ENCODE peak calls at places on chromosomes 13 and 19, in six cellular contexts. W is astrocyte, M is pancreas, G is OCI-LY7, A is esophagus squamous epithelium, T is tibial artery. S is an unnamed sample.

GRCh38 chr19:46602392-46603194 is 1.5 kb downstream of the CALM3 start:
- DNase-seq in M (peak), T (peak), A (no peak), G (no peak), W (no peak), S (peak)

GRCh38 chr19:7895565-7895964 is 7.3 kb downstream of the LRRC8E start:
- DNase-seq in A (no peak), M (peak), G (no peak), W (no peak), T (no peak), S (no peak)

GRCh38 chr13:27662738-27663470 is 41.2 kb downstream of the POLR1D start:
- DNase-seq in W (no peak), M (no peak), T (no peak), A (no peak), G (no peak), S (no peak)

GRCh38 chr13:25455146-25455545 is 83.4 kb downstream of the ATP8A2 start:
- DNase-seq in A (no peak), W (no peak), T (no peak), M (no peak), G (no peak), S (no peak)

GRCh38 chr19:17872251-17873001 is 681 bp downstream of the SLC5A5 start:
- DNase-seq in M (no peak), A (no peak), G (no peak), W (no peak), T (no peak), S (no peak)

GRCh38 chr13:106804996-106805395 is 237.1 kb upstream of the ARGLU1 start:
- DNase-seq in T (no peak), M (no peak), A (no peak), G (no peak), W (no peak), S (no peak)

GRCh38 chr13:107518292-107518691 is 697.0 kb downstream of the LIG4 start:
- DNase-seq in A (no peak), G (no peak), W (peak), M (no peak), T (no peak), S (no peak)

GRCh38 chr13:104625196-104625595 is 1559.0 kb upstream of the SLC10A2 start:
- DNase-seq in M (no peak), G (no peak), A (no peak), W (no peak), T (no peak), S (no peak)

GRCh38 chr19:44111910-44112463 is 1.2 kb upstream of the ZNF225 start:
- DNase-seq in W (peak), G (no peak), T (no peak), M (no peak), A (no peak), S (no peak)

GRCh38 chr13:35699805-35700204 is 223.3 kb upstream of the MAB21L1 start:
- DNase-seq in W (peak), M (no peak), A (no peak), G (no peak), T (no peak), S (no peak)

GRCh38 chr13:21333186-21333585 is 125.9 kb downstream of the ZDHHC20 start:
- DNase-seq in W (peak), M (no peak), T (no peak), A (no peak), G (no peak), S (no peak)

GRCh38 chr13:45446181-45446580 is 18.6 kb upstream of the COG3 start:
- DNase-seq in W (peak), A (no peak), M (no peak), T (no peak), G (no peak), S (no peak)

GRCh38 chr13:50104493-50104892 is 89.2 kb downstream of the KCNRG start:
- DNase-seq in A (no peak), W (peak), G (no peak), M (no peak), T (no peak), S (no peak)

GRCh38 chr19:15371786-15372380 is 7.7 kb downstream of the AKAP8 start:
- DNase-seq in M (no peak), A (no peak), G (no peak), W (no peak), T (no peak), S (no peak)

GRCh38 chr19:17209126-17210036 is 5.8 kb upstream of the USE1 start:
- DNase-seq in G (peak), M (no peak), T (no peak), A (no peak), W (no peak), S (no peak)

GRCh38 chr13:34070006-34070405 is 252.1 kb downstream of the RFC3 start:
- DNase-seq in T (no peak), G (no peak), A (no peak), W (peak), M (no peak), S (no peak)

GRCh38 chr13:113151745-113152707 is 6.4 kb upstream of the PROZ start:
- DNase-seq in W (peak), A (no peak), G (no peak), M (no peak), T (no peak), S (no peak)

GRCh38 chr19:32662186-32662585 is 12.8 kb downstream of the ANKRD27 start:
- DNase-seq in T (no peak), W (peak), M (no peak), A (no peak), G (peak), S (no peak)

GRCh38 chr13:58960909-58961308 is 1202.8 kb downstream of the DIAPH3 start:
- DNase-seq in A (no peak), G (peak), M (no peak), T (no peak), W (peak), S (no peak)

GRCh38 chr13:32581177-32581786 is 5.0 kb upstream of the PDS5B start:
- DNase-seq in M (no peak), T (no peak), A (no peak), W (peak), G (peak), S (no peak)

GRCh38 chr13:26320766-26321165 is 66.8 kb downstream of the CDK8 start:
- DNase-seq in M (no peak), G (no peak), A (no peak), T (no peak), W (no peak), S (no peak)

GRCh38 chr13:84430441-84430840 is 548.2 kb upstream of the SLITRK1 start:
- DNase-seq in T (no peak), W (no peak), A (no peak), G (no peak), M (no peak), S (no peak)

GRCh38 chr19:13460045-13460444 is 46.2 kb downstream of the CACNA1A start:
- DNase-seq in W (no peak), M (no peak), T (no peak), A (no peak), G (no peak), S (no peak)

GRCh38 chr19:43798026-43798545 is 4.2 kb downstream of the LYPD5 start:
- DNase-seq in A (no peak), M (no peak), W (no peak), T (no peak), G (no peak), S (no peak)

GRCh38 chr19:917323-918151 is at the start of gene KISS1R:
- DNase-seq in G (peak), A (no peak), W (no peak), T (no peak), M (peak), S (no peak)

GRCh38 chr19:918481-919156 is 1.5 kb downstream of the KISS1R start:
- DNase-seq in G (no peak), W (no peak), A (no peak), T (no peak), M (no peak), S (no peak)

GRCh38 chr19:916645-917322 is 349 bp upstream of the KISS1R start:
- DNase-seq in G (no peak), W (no peak), T (no peak), M (no peak), A (no peak), S (no peak)

GRCh38 chr19:919157-920050 is 2.3 kb downstream of the KISS1R start:
- DNase-seq in T (no peak), M (no peak), W (no peak), G (no peak), A (no peak), S (no peak)

GRCh38 chr19:918152-918437 is 962 bp downstream of the KISS1R start:
- DNase-seq in G (no peak), A (no peak), T (no peak), M (no peak), W (no peak), S (no peak)
- H3K27ac ChIP-seq in G (no peak), A (no peak), T (no peak), M (no peak), W (no peak), S (no peak)

GRCh38 chr13:30305456-30305855 is 1.9 kb downstream of the KATNAL1 start:
- DNase-seq in W (no peak), M (no peak), G (peak), A (no peak), T (no peak), S (no peak)
- H3K4me3 ChIP-seq in W (peak), M (no peak), G (peak), A (no peak), T (no peak), S (no peak)

DNA sequence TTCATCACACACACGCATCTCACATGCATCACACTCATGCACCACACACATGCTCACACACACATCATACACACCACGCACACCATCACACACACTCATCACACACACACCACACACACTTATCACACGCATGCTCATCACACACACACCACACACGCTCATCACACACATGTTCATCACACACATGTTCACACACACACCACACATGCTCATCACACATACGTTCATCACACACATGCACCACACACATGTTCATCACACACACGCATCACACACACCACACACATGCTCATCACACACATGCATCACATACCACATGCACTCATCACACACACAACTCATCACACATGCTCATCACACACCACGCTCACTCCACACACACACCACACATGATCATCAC is 46.9 kb downstream of the C1QTNF9 start:
- DNase-seq in G (no peak), A (no peak), M (no peak), W (no peak), T (no peak), S (no peak)
- TF ChIP-seq CTCF in G (no peak), A (no peak), M (no peak), W (no peak), T (no peak), S (no peak)

GRCh38 chr19:2039959-2040646 is 10.9 kb downstream of the MKNK2 start:
- DNase-seq in A (no peak), M (peak), W (no peak), G (no peak), T (no peak), S (no peak)
- H3K27ac ChIP-seq in A (peak), M (no peak), W (no peak), G (no peak), T (peak), S (peak)

GRCh38 chr19:10295305-10295846 is 5.6 kb downstream of the ICAM5 start:
- DNase-seq in G (peak), W (no peak), A (no peak), T (no peak), M (no peak), S (no peak)
- H3K4me3 ChIP-seq in G (no peak), W (no peak), A (peak), T (peak), M (no peak), S (peak)

DNA sequence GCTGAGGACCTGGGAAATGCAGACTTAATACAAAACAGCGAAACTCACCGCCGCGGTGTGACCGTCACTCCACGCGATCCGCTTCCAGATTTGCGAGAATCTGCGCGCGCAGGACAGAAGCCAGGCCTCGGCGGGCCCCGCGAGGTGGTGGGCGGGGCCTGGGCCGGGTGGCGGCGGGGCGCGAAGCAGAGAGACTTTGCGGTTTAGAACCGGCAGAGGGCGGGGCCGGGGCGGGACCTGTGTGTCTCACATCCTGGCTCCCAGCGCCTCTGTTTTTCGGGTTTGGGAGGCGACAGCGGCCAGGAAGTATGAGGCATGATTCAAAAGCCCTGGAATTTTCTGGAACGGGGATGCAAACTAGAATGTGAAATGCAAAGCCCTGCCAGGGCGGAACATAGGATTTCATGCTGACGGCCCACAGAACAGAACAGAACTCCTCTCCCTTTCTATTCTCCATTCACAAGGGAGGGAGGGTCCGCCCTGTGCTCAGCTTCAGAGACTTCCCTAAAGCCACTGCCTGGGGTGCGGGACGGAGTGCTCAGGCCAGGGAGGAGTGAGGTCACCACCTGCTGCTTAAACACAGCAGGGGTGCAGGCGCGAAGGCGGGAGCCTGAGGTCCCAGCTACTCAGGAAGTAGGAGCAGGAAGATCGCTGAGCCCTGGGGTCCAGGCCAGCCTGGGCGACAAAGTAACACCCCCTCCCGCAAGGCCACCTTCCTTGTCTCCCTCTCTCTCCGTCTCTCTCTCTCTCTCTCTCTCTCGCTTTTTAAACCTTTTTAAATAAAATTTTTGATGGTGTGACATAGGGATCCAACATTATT is 44.2 kb downstream of the ZNF611 start:
- DNase-seq in W (peak), M (peak), A (peak), T (peak), G (peak), S (peak)
- TF ChIP-seq CTCF in W (no peak), M (peak), A (peak), T (peak), G (peak), S (no peak)

GRCh38 chr19:6271251-6271650 is 8.5 kb downstream of the MLLT1 start:
- DNase-seq in W (no peak), M (no peak), G (no peak), A (no peak), T (no peak), S (no peak)
- H3K27ac ChIP-seq in W (peak), M (no peak), G (no peak), A (peak), T (peak), S (peak)